ENCODE peak calls at places on chromosomes 11 and 22, in eight cellular contexts. One of them, this sample, is unnamed.

GRCh38 chr11:27807594-27807993 is 107.3 kb upstream of the BDNF start:
- DNase-seq in activated naive CD4-positive, alpha-beta T cell: no peak
- DNase-seq in memory B cell: no peak
- DNase-seq in GM18507: no peak
- DNase-seq in NCI-H82: no peak
- DNase-seq in MV-4-11: no peak
- DNase-seq in thoracic aorta: no peak
- DNase-seq in A549: peak; percentile 17
- DNase-seq in this sample: no peak

GRCh38 chr22:30267382-30268302 is 991 bp upstream of the OSM start:
- DNase-seq in activated naive CD4-positive, alpha-beta T cell: no peak
- DNase-seq in memory B cell: no peak
- DNase-seq in GM18507: no peak
- DNase-seq in NCI-H82: no peak
- DNase-seq in MV-4-11: peak; percentile 67
- DNase-seq in thoracic aorta: no peak
- DNase-seq in A549: no peak
- DNase-seq in this sample: peak; percentile 79

GRCh38 chr11:125329786-125330185 is 165.2 kb downstream of the PKNOX2 start:
- DNase-seq in activated naive CD4-positive, alpha-beta T cell: no peak
- DNase-seq in memory B cell: no peak
- DNase-seq in GM18507: no peak
- DNase-seq in NCI-H82: no peak
- DNase-seq in MV-4-11: no peak
- DNase-seq in thoracic aorta: no peak
- DNase-seq in A549: no peak
- DNase-seq in this sample: no peak

GRCh38 chr11:77081976-77082836 is 15.4 kb downstream of the CAPN5 start:
- DNase-seq in activated naive CD4-positive, alpha-beta T cell: no peak
- DNase-seq in memory B cell: no peak
- DNase-seq in GM18507: no peak
- DNase-seq in NCI-H82: no peak
- DNase-seq in MV-4-11: no peak
- DNase-seq in thoracic aorta: peak; percentile 1
- DNase-seq in A549: no peak
- DNase-seq in this sample: no peak

GRCh38 chr22:23969071-23969470 is 2.4 kb downstream of the DDTL start:
- DNase-seq in activated naive CD4-positive, alpha-beta T cell: no peak
- DNase-seq in memory B cell: no peak
- DNase-seq in GM18507: no peak
- DNase-seq in NCI-H82: no peak
- DNase-seq in MV-4-11: no peak
- DNase-seq in thoracic aorta: no peak
- DNase-seq in A549: no peak
- DNase-seq in this sample: no peak

GRCh38 chr11:99814021-99814420 is 793.3 kb downstream of the CNTN5 start:
- DNase-seq in activated naive CD4-positive, alpha-beta T cell: no peak
- DNase-seq in memory B cell: no peak
- DNase-seq in GM18507: no peak
- DNase-seq in NCI-H82: no peak
- DNase-seq in MV-4-11: no peak
- DNase-seq in thoracic aorta: no peak
- DNase-seq in A549: no peak
- DNase-seq in this sample: no peak

GRCh38 chr11:96990934-96991333 is 601.1 kb downstream of the JRKL start:
- DNase-seq in activated naive CD4-positive, alpha-beta T cell: no peak
- DNase-seq in memory B cell: no peak
- DNase-seq in GM18507: no peak
- DNase-seq in NCI-H82: no peak
- DNase-seq in MV-4-11: no peak
- DNase-seq in thoracic aorta: no peak
- DNase-seq in A549: no peak
- DNase-seq in this sample: no peak

GRCh38 chr11:6746086-6746618 is 25.6 kb downstream of the OR2AG2 start:
- DNase-seq in activated naive CD4-positive, alpha-beta T cell: no peak
- DNase-seq in memory B cell: peak; percentile 25
- DNase-seq in GM18507: peak; percentile 28
- DNase-seq in NCI-H82: no peak
- DNase-seq in MV-4-11: peak; percentile 38
- DNase-seq in thoracic aorta: no peak
- DNase-seq in A549: no peak
- DNase-seq in this sample: peak; percentile 14

GRCh38 chr11:75023446-75024067 is 34.8 kb downstream of the NEU3 start:
- DNase-seq in activated naive CD4-positive, alpha-beta T cell: no peak
- DNase-seq in memory B cell: no peak
- DNase-seq in GM18507: no peak
- DNase-seq in NCI-H82: no peak
- DNase-seq in MV-4-11: no peak
- DNase-seq in thoracic aorta: no peak
- DNase-seq in A549: no peak
- DNase-seq in this sample: no peak

GRCh38 chr11:101327908-101328307 is 198.3 kb upstream of the PGR start:
- DNase-seq in activated naive CD4-positive, alpha-beta T cell: no peak
- DNase-seq in memory B cell: no peak
- DNase-seq in GM18507: no peak
- DNase-seq in NCI-H82: no peak
- DNase-seq in MV-4-11: peak; percentile 70
- DNase-seq in thoracic aorta: no peak
- DNase-seq in A549: no peak
- DNase-seq in this sample: no peak

GRCh38 chr11:3942956-3943497 is 87.6 kb downstream of the STIM1 start:
- DNase-seq in activated naive CD4-positive, alpha-beta T cell: no peak
- DNase-seq in memory B cell: no peak
- DNase-seq in GM18507: no peak
- DNase-seq in NCI-H82: no peak
- DNase-seq in MV-4-11: no peak
- DNase-seq in thoracic aorta: no peak
- DNase-seq in A549: no peak
- DNase-seq in this sample: no peak

GRCh38 chr11:76824083-76824939 is 36.4 kb upstream of the ACER3 start:
- DNase-seq in activated naive CD4-positive, alpha-beta T cell: no peak
- DNase-seq in memory B cell: no peak
- DNase-seq in GM18507: no peak
- DNase-seq in NCI-H82: no peak
- DNase-seq in MV-4-11: peak; percentile 59
- DNase-seq in thoracic aorta: no peak
- DNase-seq in A549: peak; percentile 65
- DNase-seq in this sample: no peak

GRCh38 chr22:41273128-41273527 is 12.9 kb downstream of the RANGAP1 start:
- DNase-seq in activated naive CD4-positive, alpha-beta T cell: no peak
- DNase-seq in memory B cell: no peak
- DNase-seq in GM18507: no peak
- DNase-seq in NCI-H82: no peak
- DNase-seq in MV-4-11: no peak
- DNase-seq in thoracic aorta: no peak
- DNase-seq in A549: no peak
- DNase-seq in this sample: no peak

GRCh38 chr11:11841605-11842425 is at the start of gene USP47:
- DNase-seq in activated naive CD4-positive, alpha-beta T cell: peak; percentile 87
- DNase-seq in memory B cell: peak; percentile 97
- DNase-seq in GM18507: peak; percentile 54
- DNase-seq in NCI-H82: peak; percentile 87
- DNase-seq in MV-4-11: peak; percentile 73
- DNase-seq in thoracic aorta: peak; percentile 73
- DNase-seq in A549: peak; percentile 90
- DNase-seq in this sample: peak; percentile 80

GRCh38 chr11:31366795-31367194 is 2.7 kb downstream of the DCDC1 start:
- DNase-seq in activated naive CD4-positive, alpha-beta T cell: no peak
- DNase-seq in memory B cell: no peak
- DNase-seq in GM18507: no peak
- DNase-seq in NCI-H82: no peak
- DNase-seq in MV-4-11: no peak
- DNase-seq in thoracic aorta: no peak
- DNase-seq in A549: no peak
- DNase-seq in this sample: no peak

GRCh38 chr11:489610-490185 is 17.3 kb downstream of the RNH1 start:
- DNase-seq in activated naive CD4-positive, alpha-beta T cell: no peak
- DNase-seq in memory B cell: no peak
- DNase-seq in GM18507: no peak
- DNase-seq in NCI-H82: no peak
- DNase-seq in MV-4-11: no peak
- DNase-seq in thoracic aorta: no peak
- DNase-seq in A549: no peak
- DNase-seq in this sample: no peak

GRCh38 chr11:64632654-64633053 is 41.6 kb downstream of the SLC22A12 start:
- DNase-seq in activated naive CD4-positive, alpha-beta T cell: no peak
- DNase-seq in memory B cell: no peak
- DNase-seq in GM18507: no peak
- DNase-seq in NCI-H82: no peak
- DNase-seq in MV-4-11: no peak
- DNase-seq in thoracic aorta: no peak
- DNase-seq in A549: no peak
- DNase-seq in this sample: no peak

GRCh38 chr11:5528495-5528894 is 12.0 kb upstream of the UBQLNL start:
- DNase-seq in activated naive CD4-positive, alpha-beta T cell: no peak
- DNase-seq in memory B cell: no peak
- DNase-seq in GM18507: no peak
- DNase-seq in NCI-H82: no peak
- DNase-seq in MV-4-11: no peak
- DNase-seq in thoracic aorta: no peak
- DNase-seq in A549: no peak
- DNase-seq in this sample: no peak

GRCh38 chr22:38612217-38613006 is 42.4 kb upstream of the DMC1 start:
- DNase-seq in activated naive CD4-positive, alpha-beta T cell: no peak
- DNase-seq in memory B cell: no peak
- DNase-seq in GM18507: no peak
- DNase-seq in NCI-H82: no peak
- DNase-seq in MV-4-11: no peak
- DNase-seq in thoracic aorta: no peak
- DNase-seq in A549: no peak
- DNase-seq in this sample: no peak

GRCh38 chr11:32052218-32052617 is 38.7 kb upstream of the RCN1 start:
- DNase-seq in activated naive CD4-positive, alpha-beta T cell: no peak
- DNase-seq in memory B cell: peak; percentile 31
- DNase-seq in GM18507: peak; percentile 14
- DNase-seq in NCI-H82: peak; percentile 84
- DNase-seq in MV-4-11: peak; percentile 24
- DNase-seq in thoracic aorta: no peak
- DNase-seq in A549: peak; percentile 38
- DNase-seq in this sample: peak; percentile 62

GRCh38 chr11:128328955-128329551 is 258.3 kb downstream of the ETS1 start:
- DNase-seq in activated naive CD4-positive, alpha-beta T cell: no peak
- DNase-seq in memory B cell: no peak
- DNase-seq in GM18507: no peak
- DNase-seq in NCI-H82: no peak
- DNase-seq in MV-4-11: no peak
- DNase-seq in thoracic aorta: no peak
- DNase-seq in A549: no peak
- DNase-seq in this sample: no peak

GRCh38 chr22:50473088-50473487 is 1.7 kb downstream of the SBF1 start:
- DNase-seq in activated naive CD4-positive, alpha-beta T cell: no peak
- DNase-seq in memory B cell: peak; percentile 44
- DNase-seq in GM18507: no peak
- DNase-seq in NCI-H82: peak; percentile 57
- DNase-seq in MV-4-11: no peak
- DNase-seq in thoracic aorta: no peak
- DNase-seq in A549: peak; percentile 41
- DNase-seq in this sample: no peak

GRCh38 chr11:911031-911889 is 650 bp upstream of the CHID1 start:
- DNase-seq in activated naive CD4-positive, alpha-beta T cell: no peak
- DNase-seq in memory B cell: no peak
- DNase-seq in GM18507: no peak
- DNase-seq in NCI-H82: peak; percentile 52
- DNase-seq in MV-4-11: peak; percentile 47
- DNase-seq in thoracic aorta: peak; percentile 6
- DNase-seq in A549: peak; percentile 35
- DNase-seq in this sample: peak; percentile 50

GRCh38 chr11:86087281-86087680 is 18.4 kb upstream of the PICALM start:
- DNase-seq in activated naive CD4-positive, alpha-beta T cell: no peak
- DNase-seq in memory B cell: no peak
- DNase-seq in GM18507: no peak
- DNase-seq in NCI-H82: no peak
- DNase-seq in MV-4-11: no peak
- DNase-seq in thoracic aorta: no peak
- DNase-seq in A549: no peak
- DNase-seq in this sample: no peak

GRCh38 chr11:103659743-103660142 is 376.7 kb upstream of the DDI1 start:
- DNase-seq in activated naive CD4-positive, alpha-beta T cell: no peak
- DNase-seq in memory B cell: no peak
- DNase-seq in GM18507: no peak
- DNase-seq in NCI-H82: no peak
- DNase-seq in MV-4-11: no peak
- DNase-seq in thoracic aorta: no peak
- DNase-seq in A549: no peak
- DNase-seq in this sample: no peak

GRCh38 chr22:25085156-25085555 is 114.5 kb upstream of the CRYBB3 start:
- DNase-seq in activated naive CD4-positive, alpha-beta T cell: no peak
- DNase-seq in memory B cell: no peak
- DNase-seq in GM18507: no peak
- DNase-seq in NCI-H82: no peak
- DNase-seq in MV-4-11: no peak
- DNase-seq in thoracic aorta: no peak
- DNase-seq in A549: no peak
- DNase-seq in this sample: no peak

This sample was measured in Kasumi-1.